ENCODE peak calls at places on chromosome 14, in eight cellular contexts. One of them, this sample, is unnamed.

GRCh38 chr14:92309968-92310367 is 13.0 kb upstream of the SLC24A4 start:
- DNase-seq in ascending aorta: no peak
- DNase-seq in fibroblast of villous mesenchyme: no peak
- DNase-seq in WERI-Rb-1: no peak
- DNase-seq in left lung: no peak
- DNase-seq in bronchial epithelial cell: no peak
- DNase-seq in effector memory CD4-positive, alpha-beta T cell: no peak
- DNase-seq in GM23248: no peak
- DNase-seq in this sample: no peak

GRCh38 chr14:97602438-97603117 is 805.4 kb downstream of the VRK1 start:
- DNase-seq in bronchial epithelial cell: no peak
- DNase-seq in left lung: no peak
- DNase-seq in fibroblast of villous mesenchyme: no peak
- DNase-seq in ascending aorta: no peak
- DNase-seq in WERI-Rb-1: no peak
- DNase-seq in effector memory CD4-positive, alpha-beta T cell: peak; percentile 67
- DNase-seq in GM23248: no peak
- DNase-seq in this sample: no peak

GRCh38 chr14:20559461-20559904 is 1.4 kb downstream of the RNASE9 start:
- DNase-seq in fibroblast of villous mesenchyme: no peak
- DNase-seq in left lung: no peak
- DNase-seq in ascending aorta: no peak
- DNase-seq in bronchial epithelial cell: no peak
- DNase-seq in WERI-Rb-1: no peak
- DNase-seq in GM23248: no peak
- DNase-seq in effector memory CD4-positive, alpha-beta T cell: no peak
- DNase-seq in this sample: no peak

GRCh38 chr14:58296731-58297130 is 1.6 kb upstream of the ARID4A start:
- DNase-seq in bronchial epithelial cell: peak; percentile 48
- DNase-seq in left lung: no peak
- DNase-seq in WERI-Rb-1: no peak
- DNase-seq in GM23248: peak; percentile 76
- DNase-seq in fibroblast of villous mesenchyme: no peak
- DNase-seq in ascending aorta: no peak
- DNase-seq in effector memory CD4-positive, alpha-beta T cell: no peak
- DNase-seq in this sample: no peak

GRCh38 chr14:50666772-50667490 is 1.2 kb downstream of the SAV1 start:
- DNase-seq in ascending aorta: no peak
- DNase-seq in WERI-Rb-1: peak; percentile 16
- DNase-seq in fibroblast of villous mesenchyme: peak; percentile 84
- DNase-seq in effector memory CD4-positive, alpha-beta T cell: no peak
- DNase-seq in left lung: no peak
- DNase-seq in bronchial epithelial cell: peak; percentile 72
- DNase-seq in GM23248: peak; percentile 85
- DNase-seq in this sample: no peak

GRCh38 chr14:100664841-100665425 is 61.8 kb upstream of the DLK1 start:
- DNase-seq in left lung: no peak
- DNase-seq in fibroblast of villous mesenchyme: peak; percentile 39
- DNase-seq in ascending aorta: no peak
- DNase-seq in bronchial epithelial cell: no peak
- DNase-seq in effector memory CD4-positive, alpha-beta T cell: no peak
- DNase-seq in WERI-Rb-1: no peak
- DNase-seq in GM23248: peak; percentile 71
- DNase-seq in this sample: no peak

GRCh38 chr14:61025239-61026223 is 44.5 kb downstream of the SLC38A6 start:
- DNase-seq in ascending aorta: no peak
- DNase-seq in fibroblast of villous mesenchyme: peak; percentile 75
- DNase-seq in left lung: no peak
- DNase-seq in effector memory CD4-positive, alpha-beta T cell: no peak
- DNase-seq in GM23248: peak; percentile 87
- DNase-seq in bronchial epithelial cell: peak; percentile 69
- DNase-seq in WERI-Rb-1: peak; percentile 47
- DNase-seq in this sample: no peak

GRCh38 chr14:96318836-96319235 is 44.3 kb downstream of the ATG2B start:
- DNase-seq in bronchial epithelial cell: no peak
- DNase-seq in fibroblast of villous mesenchyme: no peak
- DNase-seq in WERI-Rb-1: no peak
- DNase-seq in GM23248: no peak
- DNase-seq in effector memory CD4-positive, alpha-beta T cell: no peak
- DNase-seq in left lung: no peak
- DNase-seq in ascending aorta: no peak
- DNase-seq in this sample: no peak

GRCh38 chr14:90458536-90458935 is 61.7 kb downstream of the CALM1 start:
- DNase-seq in effector memory CD4-positive, alpha-beta T cell: no peak
- DNase-seq in bronchial epithelial cell: peak; percentile 83
- DNase-seq in left lung: no peak
- DNase-seq in GM23248: no peak
- DNase-seq in fibroblast of villous mesenchyme: no peak
- DNase-seq in ascending aorta: no peak
- DNase-seq in WERI-Rb-1: no peak
- DNase-seq in this sample: no peak

GRCh38 chr14:61512026-61512425 is 183.3 kb upstream of the HIF1A start:
- DNase-seq in WERI-Rb-1: no peak
- DNase-seq in fibroblast of villous mesenchyme: peak; percentile 67
- DNase-seq in GM23248: peak; percentile 63
- DNase-seq in effector memory CD4-positive, alpha-beta T cell: no peak
- DNase-seq in ascending aorta: no peak
- DNase-seq in bronchial epithelial cell: peak; percentile 57
- DNase-seq in left lung: no peak
- DNase-seq in this sample: no peak

GRCh38 chr14:74579447-74580274 is 32.4 kb downstream of the LTBP2 start:
- DNase-seq in effector memory CD4-positive, alpha-beta T cell: no peak
- DNase-seq in GM23248: peak; percentile 95
- DNase-seq in ascending aorta: no peak
- DNase-seq in fibroblast of villous mesenchyme: peak; percentile 81
- DNase-seq in bronchial epithelial cell: peak; percentile 95
- DNase-seq in WERI-Rb-1: no peak
- DNase-seq in left lung: no peak
- DNase-seq in this sample: no peak
- H3K4me3 ChIP-seq in effector memory CD4-positive, alpha-beta T cell: no peak overlapping the region
- H3K4me3 ChIP-seq in GM23248: no peak overlapping the region
- H3K4me3 ChIP-seq in ascending aorta: no peak overlapping the region
- H3K4me3 ChIP-seq in fibroblast of villous mesenchyme: no peak overlapping the region
- H3K4me3 ChIP-seq in bronchial epithelial cell: no peak overlapping the region
- H3K4me3 ChIP-seq in WERI-Rb-1: no peak overlapping the region
- H3K4me3 ChIP-seq in left lung: no peak overlapping the region
- H3K4me3 ChIP-seq in this sample: no peak overlapping the region

GRCh38 chr14:22438742-22439141 is 150.3 kb downstream of the DAD1 start:
- DNase-seq in WERI-Rb-1: no peak
- DNase-seq in effector memory CD4-positive, alpha-beta T cell: no peak
- DNase-seq in ascending aorta: no peak
- DNase-seq in bronchial epithelial cell: no peak
- DNase-seq in fibroblast of villous mesenchyme: no peak
- DNase-seq in GM23248: no peak
- DNase-seq in left lung: no peak
- DNase-seq in this sample: no peak
- H3K4me3 ChIP-seq in WERI-Rb-1: no peak overlapping the region
- H3K4me3 ChIP-seq in effector memory CD4-positive, alpha-beta T cell: no peak overlapping the region
- H3K4me3 ChIP-seq in ascending aorta: no peak overlapping the region
- H3K4me3 ChIP-seq in bronchial epithelial cell: no peak overlapping the region
- H3K4me3 ChIP-seq in fibroblast of villous mesenchyme: no peak overlapping the region
- H3K4me3 ChIP-seq in GM23248: no peak overlapping the region
- H3K4me3 ChIP-seq in left lung: no peak overlapping the region
- H3K4me3 ChIP-seq in this sample: no peak overlapping the region

GRCh38 chr14:76080471-76080870 is 71.3 kb upstream of the GPATCH2L start:
- DNase-seq in fibroblast of villous mesenchyme: no peak
- DNase-seq in effector memory CD4-positive, alpha-beta T cell: no peak
- DNase-seq in ascending aorta: no peak
- DNase-seq in bronchial epithelial cell: no peak
- DNase-seq in left lung: no peak
- DNase-seq in WERI-Rb-1: no peak
- DNase-seq in GM23248: no peak
- DNase-seq in this sample: no peak
- H3K4me3 ChIP-seq in fibroblast of villous mesenchyme: no peak overlapping the region
- H3K4me3 ChIP-seq in effector memory CD4-positive, alpha-beta T cell: no peak overlapping the region
- H3K4me3 ChIP-seq in ascending aorta: no peak overlapping the region
- H3K4me3 ChIP-seq in bronchial epithelial cell: no peak overlapping the region
- H3K4me3 ChIP-seq in left lung: no peak overlapping the region
- H3K4me3 ChIP-seq in WERI-Rb-1: no peak overlapping the region
- H3K4me3 ChIP-seq in GM23248: no peak overlapping the region
- H3K4me3 ChIP-seq in this sample: no peak overlapping the region

DNA sequence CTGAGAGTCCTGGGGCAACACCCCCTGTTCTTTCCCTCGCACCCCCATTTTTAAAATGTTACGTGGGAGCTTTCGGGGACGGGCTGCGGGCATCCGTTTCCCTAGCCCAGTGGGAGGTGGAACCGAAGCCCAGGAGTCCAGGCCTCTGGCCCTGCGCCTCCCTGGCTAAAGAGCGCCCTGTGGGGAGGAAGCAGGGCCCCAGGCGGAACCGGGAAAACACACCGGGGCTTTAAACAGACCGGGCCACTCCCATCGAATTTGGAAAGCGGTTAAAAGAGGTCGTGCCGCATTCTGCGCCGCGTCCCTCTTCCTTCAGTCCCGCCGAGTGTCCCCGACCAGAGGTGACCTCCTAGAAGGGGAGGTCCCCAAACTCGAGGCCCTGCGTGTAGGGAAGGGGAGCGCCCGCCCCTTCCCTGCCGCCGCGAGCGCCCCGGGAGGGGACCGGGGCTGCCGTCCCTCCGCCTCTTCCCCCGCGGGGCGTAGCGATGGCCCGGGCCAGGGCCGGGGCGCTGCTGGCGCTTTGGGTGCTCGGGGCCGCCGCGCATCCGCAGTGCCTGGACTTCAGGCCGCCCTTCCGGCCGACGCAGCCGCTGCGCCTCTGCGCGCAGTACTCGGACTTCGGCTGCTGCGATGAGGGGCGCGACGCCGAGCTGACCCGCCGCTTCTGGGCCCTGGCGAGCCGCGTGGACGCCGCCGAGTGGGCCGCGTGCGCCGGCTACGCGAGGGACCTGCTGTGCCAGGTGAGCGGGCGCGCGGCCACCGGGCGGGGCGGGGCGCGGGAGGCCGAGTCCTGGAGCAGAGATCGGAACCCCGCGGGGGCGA is at the start of gene HHIPL1:
- DNase-seq in WERI-Rb-1: no peak
- DNase-seq in ascending aorta: no peak
- DNase-seq in fibroblast of villous mesenchyme: peak; percentile 31
- DNase-seq in GM23248: peak; percentile 66
- DNase-seq in bronchial epithelial cell: no peak
- DNase-seq in effector memory CD4-positive, alpha-beta T cell: no peak
- DNase-seq in left lung: no peak
- DNase-seq in this sample: no peak
- H3K4me3 ChIP-seq in WERI-Rb-1: no peak within 1 kb of the TSS
- H3K4me3 ChIP-seq in ascending aorta: peak within 1 kb of the TSS; percentile 56
- H3K4me3 ChIP-seq in fibroblast of villous mesenchyme: peak within 1 kb of the TSS; percentile 36
- H3K4me3 ChIP-seq in GM23248: peak within 1 kb of the TSS; percentile 67
- H3K4me3 ChIP-seq in bronchial epithelial cell: peak within 1 kb of the TSS; percentile 37
- H3K4me3 ChIP-seq in effector memory CD4-positive, alpha-beta T cell: no peak within 1 kb of the TSS
- H3K4me3 ChIP-seq in left lung: peak within 1 kb of the TSS; percentile 39
- H3K4me3 ChIP-seq in this sample: peak within 1 kb of the TSS; percentile 57

DNA sequence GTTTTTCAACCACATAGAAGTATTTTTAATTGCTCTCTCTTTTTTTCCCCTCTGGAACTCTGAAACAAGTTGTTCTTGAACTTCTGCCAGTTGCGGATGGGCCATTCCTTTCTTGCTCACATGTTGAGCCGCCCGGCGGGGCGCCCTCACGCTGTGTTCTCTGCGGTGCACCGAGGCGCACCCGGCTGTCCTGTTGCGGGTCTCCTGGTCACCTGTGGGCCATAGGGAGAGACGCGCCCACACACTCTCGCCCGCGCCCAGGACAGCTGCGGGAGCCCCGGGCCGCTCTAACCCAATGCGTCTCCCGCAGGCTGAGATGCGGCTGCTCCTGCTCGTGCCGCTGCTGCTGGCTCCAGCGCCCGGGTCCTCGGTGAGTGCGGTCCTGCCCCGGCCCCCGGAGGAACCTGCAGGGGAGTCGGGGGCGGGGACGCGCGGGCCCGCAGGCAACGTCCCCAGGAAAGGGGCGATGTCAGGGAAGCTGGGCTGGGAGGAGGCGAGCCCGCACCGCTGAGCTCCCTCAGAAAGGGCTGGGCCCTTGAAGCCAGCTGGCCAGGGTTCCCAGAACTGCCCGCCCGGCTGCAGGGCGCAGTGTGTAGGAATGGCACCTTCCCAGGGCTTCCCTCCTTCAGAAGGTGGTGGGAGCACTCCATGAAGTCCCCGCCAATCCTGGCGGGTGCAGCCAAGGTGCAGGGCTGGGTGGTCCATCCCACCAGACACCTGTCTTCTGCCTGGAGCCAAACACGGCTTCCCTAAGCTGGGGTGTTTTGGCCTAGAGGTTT is 2.3 kb downstream of the PAPLN start:
- DNase-seq in left lung: no peak
- DNase-seq in ascending aorta: no peak
- DNase-seq in GM23248: peak; percentile 71
- DNase-seq in effector memory CD4-positive, alpha-beta T cell: no peak
- DNase-seq in WERI-Rb-1: no peak
- DNase-seq in fibroblast of villous mesenchyme: peak; percentile 63
- DNase-seq in bronchial epithelial cell: no peak
- DNase-seq in this sample: peak; percentile 59
- H3K4me3 ChIP-seq in left lung: peak overlapping the region; percentile 27
- H3K4me3 ChIP-seq in ascending aorta: peak overlapping the region; percentile 64
- H3K4me3 ChIP-seq in GM23248: peak overlapping the region; percentile 46
- H3K4me3 ChIP-seq in effector memory CD4-positive, alpha-beta T cell: no peak overlapping the region
- H3K4me3 ChIP-seq in WERI-Rb-1: no peak overlapping the region
- H3K4me3 ChIP-seq in fibroblast of villous mesenchyme: peak overlapping the region; percentile 30
- H3K4me3 ChIP-seq in bronchial epithelial cell: peak overlapping the region; percentile 9
- H3K4me3 ChIP-seq in this sample: peak overlapping the region; percentile 64

GRCh38 chr14:104100171-104101085 is 14.9 kb downstream of the ASPG start:
- DNase-seq in ascending aorta: no peak
- DNase-seq in WERI-Rb-1: no peak
- DNase-seq in effector memory CD4-positive, alpha-beta T cell: no peak
- DNase-seq in fibroblast of villous mesenchyme: no peak
- DNase-seq in GM23248: no peak
- DNase-seq in bronchial epithelial cell: peak; percentile 33
- DNase-seq in left lung: peak; percentile 67
- DNase-seq in this sample: peak; percentile 46
- H3K4me3 ChIP-seq in ascending aorta: no peak overlapping the region
- H3K4me3 ChIP-seq in WERI-Rb-1: no peak overlapping the region
- H3K4me3 ChIP-seq in effector memory CD4-positive, alpha-beta T cell: no peak overlapping the region
- H3K4me3 ChIP-seq in fibroblast of villous mesenchyme: no peak overlapping the region
- H3K4me3 ChIP-seq in GM23248: no peak overlapping the region
- H3K4me3 ChIP-seq in bronchial epithelial cell: no peak overlapping the region
- H3K4me3 ChIP-seq in left lung: no peak overlapping the region
- H3K4me3 ChIP-seq in this sample: no peak overlapping the region

DNA sequence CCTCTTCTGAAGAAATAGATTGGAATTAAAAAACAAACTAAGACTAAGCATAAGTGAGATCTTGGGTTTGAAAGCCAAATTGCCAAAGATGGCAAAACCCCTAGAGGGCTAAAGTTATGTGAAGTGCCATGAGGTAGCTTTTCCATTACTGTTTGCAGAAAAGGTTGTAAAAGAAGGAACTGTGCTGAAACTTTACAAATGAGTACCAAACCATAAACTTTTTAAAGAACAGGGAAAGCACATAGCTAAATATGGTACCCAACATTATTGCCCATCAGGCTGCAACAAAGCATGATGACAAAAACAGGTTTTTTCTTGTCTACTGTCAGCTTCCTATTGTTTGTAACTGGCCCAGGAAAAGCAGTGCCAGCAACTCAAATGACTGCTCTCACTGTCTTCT is 224.2 kb downstream of the RAD51B start:
- DNase-seq in GM23248: no peak
- DNase-seq in WERI-Rb-1: no peak
- DNase-seq in bronchial epithelial cell: peak; percentile 38
- DNase-seq in effector memory CD4-positive, alpha-beta T cell: no peak
- DNase-seq in left lung: no peak
- DNase-seq in fibroblast of villous mesenchyme: no peak
- DNase-seq in ascending aorta: no peak
- DNase-seq in this sample: no peak
- H3K4me3 ChIP-seq in GM23248: no peak overlapping the region
- H3K4me3 ChIP-seq in WERI-Rb-1: no peak overlapping the region
- H3K4me3 ChIP-seq in bronchial epithelial cell: no peak overlapping the region
- H3K4me3 ChIP-seq in effector memory CD4-positive, alpha-beta T cell: no peak overlapping the region
- H3K4me3 ChIP-seq in left lung: no peak overlapping the region
- H3K4me3 ChIP-seq in fibroblast of villous mesenchyme: no peak overlapping the region
- H3K4me3 ChIP-seq in ascending aorta: no peak overlapping the region
- H3K4me3 ChIP-seq in this sample: no peak overlapping the region